ENCODE peak calls at places on chromosomes 3 and 15, in four cellular contexts. P, R, Z and I are unnamed samples.

GRCh38 chr3:178850452-178851166 is 221.0 kb downstream of the ZMAT3 start:
- DNase-seq in P (no peak), R (no peak), Z (no peak), I (no peak)

GRCh38 chr3:143000525-143000924 is 845 bp upstream of the U2SURP start:
- DNase-seq in P (no peak), R (no peak), Z (no peak), I (no peak)

GRCh38 chr3:172550347-172550943 is 27.2 kb upstream of the TNFSF10 start:
- DNase-seq in P (no peak), R (peak; percentile 69), Z (no peak), I (no peak)

GRCh38 chr3:193946945-193947344 is 189.0 kb upstream of the HES1 start:
- DNase-seq in P (no peak), R (peak; percentile 79), Z (no peak), I (no peak)

GRCh38 chr15:63476229-63476632 is 28.2 kb upstream of the USP3 start:
- DNase-seq in P (no peak), R (peak; percentile 65), Z (no peak), I (no peak)

GRCh38 chr3:100796556-100796955 is 87.3 kb downstream of the TFG start:
- DNase-seq in P (no peak), R (peak; percentile 22), Z (no peak), I (peak; percentile 35)

GRCh38 chr3:71416868-71417267 is 166.7 kb downstream of the FOXP1 start:
- DNase-seq in P (peak; percentile 46), R (peak; percentile 6), Z (no peak), I (no peak)

GRCh38 chr3:22245122-22245521 is 494.1 kb upstream of the ZNF385D start:
- DNase-seq in P (no peak), R (no peak), Z (no peak), I (no peak)

GRCh38 chr15:39407116-39407515 is 173.8 kb upstream of the THBS1 start:
- DNase-seq in P (no peak), R (no peak), Z (no peak), I (no peak)

GRCh38 chr3:175073209-175073905 is 214.2 kb downstream of the NAALADL2 start:
- DNase-seq in P (no peak), R (no peak), Z (no peak), I (no peak)

GRCh38 chr15:80931721-80932609 is 57.7 kb downstream of the MESD start:
- DNase-seq in P (no peak), R (no peak), Z (peak; percentile 89), I (no peak)

GRCh38 chr3:44648564-44649229 is at the start of gene ZNF35:
- DNase-seq in P (no peak), R (peak; percentile 87), Z (peak; percentile 81), I (no peak)

GRCh38 chr15:46166750-46167149 is 531.9 kb downstream of the SQOR start:
- DNase-seq in P (no peak), R (no peak), Z (no peak), I (no peak)

GRCh38 chr3:172355836-172356235 is 92.4 kb downstream of the GHSR start:
- DNase-seq in P (no peak), R (peak; percentile 27), Z (no peak), I (no peak)

GRCh38 chr3:171039674-171040073 is 13.2 kb upstream of the SLC2A2 start:
- DNase-seq in P (no peak), R (no peak), Z (no peak), I (no peak)

GRCh38 chr3:144350125-144350524 is 378.5 kb downstream of the DIPK2A start:
- DNase-seq in P (no peak), R (no peak), Z (no peak), I (no peak)

GRCh38 chr15:41607033-41607432 is 48.0 kb downstream of the TYRO3 start:
- DNase-seq in P (no peak), R (no peak), Z (no peak), I (no peak)

GRCh38 chr15:29472901-29473423 is 203.3 kb upstream of the NSMCE3 start:
- DNase-seq in P (no peak), R (no peak), Z (no peak), I (no peak)

GRCh38 chr3:153026026-153026425 is 136.0 kb upstream of the RAP2B start:
- DNase-seq in P (no peak), R (peak; percentile 31), Z (no peak), I (no peak)

GRCh38 chr3:150022406-150023238 is 51.9 kb upstream of the PFN2 start:
- DNase-seq in P (no peak), R (no peak), Z (peak; percentile 69), I (no peak)

GRCh38 chr3:4584537-4585249 is 91.5 kb downstream of the ITPR1 start:
- DNase-seq in P (no peak), R (no peak), Z (peak; percentile 74), I (no peak)

GRCh38 chr15:85473455-85473854 is 93.1 kb downstream of the AKAP13 start:
- DNase-seq in P (no peak), R (no peak), Z (no peak), I (no peak)

DNA sequence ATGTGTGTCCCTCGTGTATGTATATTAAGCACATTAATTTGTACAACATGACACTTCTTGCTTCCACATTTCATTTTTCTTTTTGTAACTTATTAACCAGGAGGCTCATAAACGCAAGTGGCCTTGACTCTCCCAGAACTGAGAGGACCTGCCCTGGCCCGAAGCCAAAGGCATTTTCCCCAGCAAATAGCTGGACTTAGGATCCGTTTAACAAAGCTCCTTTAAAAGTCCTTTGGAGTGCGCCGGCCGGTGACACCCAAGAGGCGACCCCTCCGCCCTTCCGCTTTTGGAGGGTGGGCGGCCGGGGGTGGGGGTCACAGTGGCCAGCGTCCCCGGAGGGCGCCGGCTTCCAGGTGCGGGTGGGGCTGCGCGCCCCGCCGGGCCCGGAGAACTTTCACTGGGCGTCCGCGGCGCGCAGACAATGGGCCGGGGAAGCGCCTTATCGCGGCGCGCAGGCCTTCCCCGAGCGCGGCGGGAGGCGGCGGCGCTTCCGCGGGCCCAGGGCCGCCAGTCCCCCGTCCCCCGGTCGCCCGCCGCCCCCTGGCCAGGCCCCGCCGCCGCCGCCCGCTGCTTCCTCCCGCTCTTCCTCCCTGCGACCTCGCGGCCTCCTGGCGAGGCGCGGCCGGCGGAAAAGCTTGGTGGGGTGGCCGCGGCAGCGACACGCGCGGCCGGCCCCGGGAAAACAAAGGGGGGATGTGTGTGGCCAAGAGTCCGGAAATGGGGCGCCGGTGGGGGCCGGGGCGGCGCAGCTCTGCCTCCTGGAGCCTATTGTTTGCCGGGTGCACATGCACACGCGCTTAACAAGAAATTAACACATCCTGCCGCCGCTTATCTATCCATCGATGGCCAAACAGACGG is 613.4 kb downstream of the MCTP2 start:
- DNase-seq in P (no peak), R (no peak), Z (peak; percentile 71), I (no peak)
- H3K27ac ChIP-seq in P (no peak overlapping the region), R (no peak overlapping the region), Z (peak overlapping the region; percentile 89), I (no peak overlapping the region)

GRCh38 chr15:76296849-76297248 is 14.4 kb downstream of the ETFA start:
- DNase-seq in P (no peak), R (no peak), Z (no peak), I (no peak)
- H3K27ac ChIP-seq in P (no peak overlapping the region), R (no peak overlapping the region), Z (no peak overlapping the region), I (no peak overlapping the region)

GRCh38 chr3:157083824-157084223 is 76.1 kb downstream of the CCNL1 start:
- DNase-seq in P (no peak), R (no peak), Z (no peak), I (no peak)

GRCh38 chr3:157086053-157086761 is 73.7 kb downstream of the CCNL1 start:
- DNase-seq in P (no peak), R (no peak), Z (peak; percentile 86), I (peak; percentile 77)

GRCh38 chr3:157081681-157082210 is 78.2 kb downstream of the CCNL1 start:
- DNase-seq in P (peak; percentile 81), R (peak; percentile 85), Z (peak; percentile 94), I (no peak)

GRCh38 chr3:157079677-157080369 is 80.1 kb downstream of the CCNL1 start:
- DNase-seq in P (no peak), R (no peak), Z (no peak), I (no peak)

DNA sequence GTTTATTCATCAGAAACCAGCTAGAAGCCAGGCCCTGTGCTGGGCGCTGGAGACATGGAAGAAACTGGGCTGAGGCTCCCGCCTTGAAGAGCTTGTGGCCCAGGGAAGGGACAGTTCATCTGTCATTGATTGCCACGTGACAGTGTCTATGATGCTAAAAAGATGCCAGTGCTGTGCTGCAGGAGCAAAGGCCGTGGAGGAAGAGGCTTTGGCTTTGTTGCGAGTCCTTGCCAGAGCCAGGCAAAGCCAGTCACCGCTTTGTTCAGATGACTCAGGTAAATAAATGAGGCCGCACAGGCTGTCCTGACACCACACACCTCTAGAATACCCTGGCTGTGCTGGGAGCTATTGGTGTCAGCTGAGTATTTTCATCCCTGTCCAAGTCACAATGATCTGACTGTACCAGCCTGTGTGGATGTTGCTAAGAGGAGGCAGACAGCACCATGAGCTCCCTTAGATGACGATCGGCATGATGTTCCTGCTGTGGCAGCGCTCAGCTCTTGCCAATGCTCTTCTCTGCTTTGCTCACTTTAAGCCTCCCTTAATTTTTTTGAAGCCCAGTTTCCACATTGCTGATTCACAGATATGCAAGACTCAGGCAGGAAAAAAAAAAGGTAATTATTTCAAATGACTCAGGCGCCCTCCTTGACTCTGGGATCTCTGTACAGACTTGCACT is 77.5 kb downstream of the CCNL1 start:
- DNase-seq in P (no peak), R (peak; percentile 18), Z (no peak), I (no peak)
- H3K27ac ChIP-seq in P (no peak overlapping the region), R (no peak overlapping the region), Z (no peak overlapping the region), I (no peak overlapping the region)

GRCh38 chr15:57348081-57348480 is 28.2 kb upstream of the CGNL1 start:
- DNase-seq in P (no peak), R (no peak), Z (no peak), I (no peak)
- H3K27ac ChIP-seq in P (no peak overlapping the region), R (no peak overlapping the region), Z (no peak overlapping the region), I (no peak overlapping the region)

GRCh38 chr3:129248286-129248979 is 973 bp upstream of the COPG1 start:
- DNase-seq in P (no peak), R (no peak), Z (no peak), I (no peak)
- H3K27ac ChIP-seq in P (no peak overlapping the region), R (peak overlapping the region; percentile 62), Z (peak overlapping the region; percentile 89), I (no peak overlapping the region)

GRCh38 chr15:78261062-78261461 is 3.3 kb upstream of the DNAJA4 start:
- DNase-seq in P (no peak), R (no peak), Z (no peak), I (no peak)

GRCh38 chr15:78264304-78265136 is at the start of gene DNAJA4:
- DNase-seq in P (peak; percentile 61), R (no peak), Z (peak; percentile 73), I (no peak)

GRCh38 chr15:78263907-78264303 is 457 bp upstream of the DNAJA4 start:
- DNase-seq in P (no peak), R (no peak), Z (no peak), I (no peak)

GRCh38 chr15:78265137-78265460 is 737 bp downstream of the DNAJA4 start:
- DNase-seq in P (no peak), R (no peak), Z (no peak), I (no peak)

DNA sequence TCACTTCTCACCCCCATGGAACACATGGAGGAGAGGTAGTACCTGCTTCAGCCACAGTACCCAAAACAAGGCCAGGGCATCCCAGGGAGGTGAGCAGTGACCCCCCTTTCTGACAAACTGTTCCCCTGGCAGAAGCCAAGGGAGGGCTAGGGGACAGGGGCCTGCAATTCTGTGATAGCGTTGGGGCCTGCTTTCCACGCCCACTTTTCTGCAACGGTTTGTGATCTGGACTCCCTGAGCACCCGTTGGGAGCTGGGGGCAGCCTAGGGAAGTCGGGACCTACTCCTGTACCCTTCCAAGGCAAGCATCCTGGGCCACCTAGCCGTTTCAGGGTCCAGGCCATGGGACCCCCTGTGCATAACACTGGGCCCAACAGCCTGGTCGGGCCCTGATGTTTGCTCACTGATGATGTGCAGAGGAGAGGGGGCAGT is 996 bp upstream of the DNAJA4 start:
- DNase-seq in P (no peak), R (no peak), Z (no peak), I (no peak)
- H3K27ac ChIP-seq in P (no peak overlapping the region), R (peak overlapping the region; percentile 98), Z (no peak overlapping the region), I (no peak overlapping the region)

GRCh38 chr15:58295637-58296036 is 136.2 kb upstream of the LIPC start:
- DNase-seq in P (no peak), R (no peak), Z (no peak), I (no peak)
- H3K27ac ChIP-seq in P (no peak overlapping the region), R (no peak overlapping the region), Z (no peak overlapping the region), I (no peak overlapping the region)